ENCODE peak calls at places on chromosomes 13 and 19, in four cellular contexts. One of them, this sample, is unnamed.

GRCh38 chr19:55206664-55207500 is 2.4 kb downstream of the PTPRH start:
- DNase-seq in adipocyte: peak; percentile 92
- DNase-seq in Karpas-422: peak; percentile 71
- DNase-seq in keratinocyte: peak; percentile 59
- DNase-seq in this sample: peak; percentile 80

GRCh38 chr13:50125556-50126377 is 110.5 kb downstream of the KCNRG start:
- DNase-seq in adipocyte: peak; percentile 94
- DNase-seq in Karpas-422: peak; percentile 96
- DNase-seq in keratinocyte: no peak
- DNase-seq in this sample: peak; percentile 60

GRCh38 chr13:53005631-53006030 is 23.0 kb upstream of the OLFM4 start:
- DNase-seq in adipocyte: no peak
- DNase-seq in Karpas-422: no peak
- DNase-seq in keratinocyte: no peak
- DNase-seq in this sample: no peak

GRCh38 chr13:40970803-40971202 is 48.3 kb downstream of the ELF1 start:
- DNase-seq in adipocyte: no peak
- DNase-seq in Karpas-422: no peak
- DNase-seq in keratinocyte: no peak
- DNase-seq in this sample: no peak

GRCh38 chr13:78603240-78603947 is at the start of gene POU4F1:
- DNase-seq in adipocyte: no peak
- DNase-seq in Karpas-422: no peak
- DNase-seq in keratinocyte: peak; percentile 7
- DNase-seq in this sample: peak; percentile 88

GRCh38 chr13:31670831-31671617 is 68.3 kb upstream of the RXFP2 start:
- DNase-seq in adipocyte: no peak
- DNase-seq in Karpas-422: no peak
- DNase-seq in keratinocyte: no peak
- DNase-seq in this sample: no peak

GRCh38 chr13:98142427-98143156 is at the start of gene FARP1:
- DNase-seq in adipocyte: peak; percentile 87
- DNase-seq in Karpas-422: no peak
- DNase-seq in keratinocyte: no peak
- DNase-seq in this sample: peak; percentile 84

GRCh38 chr13:40442191-40442590 is 224.2 kb downstream of the FOXO1 start:
- DNase-seq in adipocyte: no peak
- DNase-seq in Karpas-422: no peak
- DNase-seq in keratinocyte: no peak
- DNase-seq in this sample: peak; percentile 56

GRCh38 chr19:44653977-44654784 is 10.5 kb downstream of the PVR start:
- DNase-seq in adipocyte: peak; percentile 35
- DNase-seq in Karpas-422: peak; percentile 86
- DNase-seq in keratinocyte: no peak
- DNase-seq in this sample: peak; percentile 76

GRCh38 chr13:111387945-111388600 is 67.6 kb downstream of the TEX29 start:
- DNase-seq in adipocyte: no peak
- DNase-seq in Karpas-422: no peak
- DNase-seq in keratinocyte: no peak
- DNase-seq in this sample: no peak

GRCh38 chr13:66492479-66492878 is 737.7 kb downstream of the PCDH9 start:
- DNase-seq in adipocyte: no peak
- DNase-seq in Karpas-422: peak; percentile 77
- DNase-seq in keratinocyte: no peak
- DNase-seq in this sample: peak; percentile 69

GRCh38 chr13:97445504-97446187 is 11.7 kb downstream of the RAP2A start:
- DNase-seq in adipocyte: no peak
- DNase-seq in Karpas-422: no peak
- DNase-seq in keratinocyte: no peak
- DNase-seq in this sample: no peak

GRCh38 chr13:28100149-28101121 is at the start of gene FLT3:
- DNase-seq in adipocyte: peak; percentile 18
- DNase-seq in Karpas-422: no peak
- DNase-seq in keratinocyte: no peak
- DNase-seq in this sample: peak; percentile 79

GRCh38 chr13:99218969-99219368 is 18.3 kb downstream of the UBAC2 start:
- DNase-seq in adipocyte: no peak
- DNase-seq in Karpas-422: no peak
- DNase-seq in keratinocyte: no peak
- DNase-seq in this sample: no peak

GRCh38 chr13:31046711-31047279 is 114.3 kb downstream of the TEX26 start:
- DNase-seq in adipocyte: peak; percentile 19
- DNase-seq in Karpas-422: no peak
- DNase-seq in keratinocyte: no peak
- DNase-seq in this sample: peak; percentile 21

GRCh38 chr13:99322297-99323103 is 15.3 kb upstream of the GPR183 start:
- DNase-seq in adipocyte: peak; percentile 83
- DNase-seq in Karpas-422: peak; percentile 57
- DNase-seq in keratinocyte: no peak
- DNase-seq in this sample: peak; percentile 37

GRCh38 chr13:108527849-108528248 is 101.6 kb upstream of the MYO16 start:
- DNase-seq in adipocyte: no peak
- DNase-seq in Karpas-422: no peak
- DNase-seq in keratinocyte: no peak
- DNase-seq in this sample: peak; percentile 0

GRCh38 chr19:48145596-48146254 is 24.4 kb downstream of the LIG1 start:
- DNase-seq in adipocyte: no peak
- DNase-seq in Karpas-422: no peak
- DNase-seq in keratinocyte: no peak
- DNase-seq in this sample: no peak

GRCh38 chr13:33310245-33311038 is 24.9 kb upstream of the STARD13 start:
- DNase-seq in adipocyte: no peak
- DNase-seq in Karpas-422: no peak
- DNase-seq in keratinocyte: no peak
- DNase-seq in this sample: no peak

DNA sequence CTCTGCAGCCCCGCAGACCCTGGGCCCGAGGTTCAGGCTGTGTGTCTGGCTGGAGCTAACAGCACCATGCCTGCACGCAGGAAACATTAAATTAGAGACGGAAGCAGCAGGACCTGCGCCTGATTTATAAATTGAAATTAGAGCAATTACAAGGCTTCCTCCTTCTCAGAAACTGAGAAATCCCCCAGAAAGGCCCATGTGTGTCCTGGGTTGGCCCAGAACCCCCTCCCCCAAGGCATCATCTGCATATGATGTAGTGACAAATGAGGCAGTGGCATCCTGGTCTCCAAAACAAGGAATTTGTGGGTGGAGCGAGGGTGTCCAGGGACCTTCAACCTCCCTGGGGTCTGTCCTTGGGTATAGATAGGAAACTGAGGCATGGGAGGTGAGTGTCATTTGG is 27.2 kb upstream of the SEMA6B start:
- DNase-seq in adipocyte: no peak
- DNase-seq in Karpas-422: no peak
- DNase-seq in keratinocyte: no peak
- DNase-seq in this sample: peak; percentile 33
- H3K9ac ChIP-seq in adipocyte: no peak overlapping the region
- H3K9ac ChIP-seq in Karpas-422: no peak overlapping the region
- H3K9ac ChIP-seq in keratinocyte: no peak overlapping the region
- H3K9ac ChIP-seq in this sample: no peak overlapping the region

DNA sequence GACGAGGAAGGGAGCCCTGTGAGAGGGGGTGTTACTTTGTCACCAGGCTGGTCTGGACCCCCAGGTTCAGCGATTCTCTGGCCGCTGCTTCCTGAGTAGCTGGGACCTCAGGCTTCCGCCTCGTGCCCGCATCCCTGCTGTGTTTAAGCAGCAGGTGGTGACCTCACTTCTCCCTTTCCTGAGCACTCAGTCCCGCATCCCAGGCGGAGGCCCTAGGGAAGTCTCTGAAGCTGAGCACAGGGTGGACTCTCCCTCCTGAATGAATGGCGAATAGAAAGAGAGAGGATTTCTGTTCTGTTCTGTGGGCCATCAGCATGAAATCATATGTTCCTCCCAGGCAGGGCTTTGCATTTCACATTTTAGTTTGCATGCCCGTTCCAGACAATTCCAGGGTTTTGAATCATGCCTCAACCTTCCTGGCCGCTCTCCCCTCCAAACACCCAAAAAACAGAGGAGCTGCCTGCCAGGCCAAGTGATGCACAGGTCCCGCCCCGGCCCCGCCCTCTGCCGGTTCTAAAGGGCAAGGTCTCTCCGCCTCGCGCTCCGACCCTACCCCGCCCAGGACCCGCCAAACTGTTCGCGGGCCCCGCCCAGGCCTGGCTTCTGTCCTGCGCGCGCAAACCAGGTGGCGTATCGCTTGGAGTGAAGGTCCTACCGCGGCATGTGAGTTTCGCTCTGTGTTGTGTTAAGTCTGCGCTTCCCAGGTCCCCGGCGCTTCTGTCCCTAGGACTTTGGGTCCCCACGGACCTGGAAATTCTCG is 35.1 kb upstream of the ZNF808 start:
- DNase-seq in adipocyte: no peak
- DNase-seq in Karpas-422: no peak
- DNase-seq in keratinocyte: no peak
- DNase-seq in this sample: peak; percentile 96
- H3K9ac ChIP-seq in adipocyte: no peak overlapping the region
- H3K9ac ChIP-seq in Karpas-422: no peak overlapping the region
- H3K9ac ChIP-seq in keratinocyte: no peak overlapping the region
- H3K9ac ChIP-seq in this sample: peak overlapping the region; percentile 81

DNA sequence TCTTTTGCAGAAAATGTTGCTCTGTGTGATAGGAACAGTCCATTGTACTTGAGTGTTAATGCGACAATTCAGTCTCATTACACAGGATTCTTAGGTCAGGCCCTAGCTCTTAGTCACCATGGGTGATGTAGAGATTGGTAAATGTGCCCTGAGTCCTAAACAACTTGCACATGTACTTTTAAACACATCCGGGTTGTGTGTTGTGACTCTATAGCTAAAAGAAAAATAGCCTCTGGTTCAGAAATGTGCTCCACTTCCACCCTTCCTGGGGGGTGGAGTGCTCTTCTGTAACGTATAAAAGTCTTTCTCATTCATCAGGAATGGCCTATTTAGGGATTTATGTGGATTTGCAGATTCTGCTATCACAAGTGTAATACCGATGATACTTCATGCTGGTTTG is 5.2 kb downstream of the SPATA13 start:
- DNase-seq in adipocyte: peak; percentile 61
- DNase-seq in Karpas-422: no peak
- DNase-seq in keratinocyte: no peak
- DNase-seq in this sample: no peak
- H3K9ac ChIP-seq in adipocyte: no peak overlapping the region
- H3K9ac ChIP-seq in Karpas-422: no peak overlapping the region
- H3K9ac ChIP-seq in keratinocyte: no peak overlapping the region
- H3K9ac ChIP-seq in this sample: no peak overlapping the region

GRCh38 chr13:77328819-77329132 is 1.9 kb upstream of the MYCBP2 start:
- DNase-seq in adipocyte: no peak
- DNase-seq in Karpas-422: peak; percentile 54
- DNase-seq in keratinocyte: no peak
- DNase-seq in this sample: no peak
- H3K9ac ChIP-seq in adipocyte: peak overlapping the region; percentile 95
- H3K9ac ChIP-seq in Karpas-422: peak overlapping the region; percentile 87
- H3K9ac ChIP-seq in keratinocyte: peak overlapping the region; percentile 80
- H3K9ac ChIP-seq in this sample: no peak overlapping the region

DNA sequence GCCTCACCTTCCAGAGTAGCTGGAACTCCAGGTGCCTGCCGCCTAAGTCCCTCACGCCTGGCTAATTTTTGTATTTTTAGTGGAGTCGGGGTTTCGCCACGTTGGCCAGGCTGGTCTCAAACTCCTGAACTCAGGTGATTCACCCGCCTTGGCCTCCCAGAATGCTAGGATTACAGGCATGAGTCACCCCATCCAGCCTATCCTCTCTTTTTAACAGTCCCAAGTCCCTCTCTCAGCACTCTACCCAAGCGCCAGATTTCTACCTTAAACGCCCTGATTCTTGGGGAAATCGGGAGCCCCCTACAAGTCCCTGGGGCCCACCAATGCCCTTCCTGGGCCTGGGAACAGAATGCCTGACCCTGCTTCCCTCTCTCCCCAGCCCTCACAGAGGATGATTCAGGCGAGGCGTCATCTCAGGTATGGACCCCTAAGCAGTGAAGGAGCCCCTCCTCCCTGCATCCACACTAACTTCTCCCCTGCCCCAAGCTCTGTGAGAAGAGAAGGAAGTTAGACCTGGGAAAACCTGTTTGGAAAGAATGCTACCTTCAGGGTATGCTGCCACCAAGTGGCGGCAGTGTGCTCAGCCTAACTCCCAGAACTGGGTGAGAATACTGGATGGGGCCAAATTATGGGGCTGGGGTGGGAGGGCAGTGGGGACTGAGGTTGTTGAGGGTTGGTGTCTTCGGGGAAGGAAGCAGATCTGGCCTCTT is 20.8 kb upstream of the EBI3 start:
- DNase-seq in adipocyte: no peak
- DNase-seq in Karpas-422: peak; percentile 55
- DNase-seq in keratinocyte: no peak
- DNase-seq in this sample: peak; percentile 83
- H3K9ac ChIP-seq in adipocyte: no peak overlapping the region
- H3K9ac ChIP-seq in Karpas-422: no peak overlapping the region
- H3K9ac ChIP-seq in keratinocyte: no peak overlapping the region
- H3K9ac ChIP-seq in this sample: no peak overlapping the region

GRCh38 chr19:10112037-10112751 is 701 bp downstream of the P2RY11 start:
- DNase-seq in adipocyte: no peak
- DNase-seq in Karpas-422: peak; percentile 63
- DNase-seq in keratinocyte: no peak
- DNase-seq in this sample: peak; percentile 38
- H3K9ac ChIP-seq in adipocyte: no peak overlapping the region
- H3K9ac ChIP-seq in Karpas-422: no peak overlapping the region
- H3K9ac ChIP-seq in keratinocyte: no peak overlapping the region
- H3K9ac ChIP-seq in this sample: no peak overlapping the region